ENCODE peak calls at places on chromosome 7, in five cellular contexts. W is adrenal gland, A is endodermal cell, O is uterus, R is transverse colon. F is an unnamed sample.

GRCh38 chr7:2134740-2135139 is 98.0 kb downstream of the MAD1L1 start:
- DNase-seq in W (no peak), A (no peak), O (no peak), R (no peak), F (no peak)

GRCh38 chr7:801940-802364 is 30.3 kb upstream of the SUN1 start:
- DNase-seq in W (peak), A (no peak), O (peak), R (peak), F (no peak)

GRCh38 chr7:130912910-130913720 is 179.1 kb upstream of the KLF14 start:
- DNase-seq in W (peak), A (no peak), O (peak), R (peak), F (peak)

GRCh38 chr7:120588411-120588810 is 269.5 kb downstream of the TSPAN12 start:
- DNase-seq in W (no peak), A (no peak), O (no peak), R (no peak), F (no peak)

GRCh38 chr7:111096997-111097396 is 6.1 kb downstream of the LRRN3 start:
- DNase-seq in W (no peak), A (peak), O (no peak), R (no peak), F (no peak)

GRCh38 chr7:112898432-112899290 is 108.5 kb upstream of the TMEM168 start:
- DNase-seq in W (peak), A (peak), O (no peak), R (peak), F (peak)

GRCh38 chr7:133484135-133484534 is 231.3 kb downstream of the EXOC4 start:
- DNase-seq in W (no peak), A (no peak), O (no peak), R (no peak), F (no peak)

GRCh38 chr7:47535704-47536628 is 45.9 kb downstream of the TNS3 start:
- DNase-seq in W (no peak), A (no peak), O (no peak), R (no peak), F (no peak)

GRCh38 chr7:44325181-44325671 is at the start of gene CAMK2B:
- DNase-seq in W (no peak), A (peak), O (no peak), R (no peak), F (no peak)

GRCh38 chr7:77434570-77434969 is 18.4 kb upstream of the GSAP start:
- DNase-seq in W (no peak), A (no peak), O (no peak), R (no peak), F (no peak)

GRCh38 chr7:80496586-80496985 is 15.3 kb downstream of the GNAT3 start:
- DNase-seq in W (no peak), A (no peak), O (no peak), R (no peak), F (no peak)

GRCh38 chr7:18520450-18521235 is 25.1 kb downstream of the HDAC9 start:
- DNase-seq in W (no peak), A (no peak), O (no peak), R (no peak), F (no peak)

GRCh38 chr7:41448104-41448503 is 254.8 kb downstream of the INHBA start:
- DNase-seq in W (no peak), A (no peak), O (no peak), R (no peak), F (no peak)

GRCh38 chr7:30465342-30466170 is 13.0 kb downstream of the NOD1 start:
- DNase-seq in W (no peak), A (no peak), O (peak), R (peak), F (no peak)

GRCh38 chr7:134480730-134481129 is 21.8 kb upstream of the AKR1B1 start:
- DNase-seq in W (peak), A (peak), O (no peak), R (no peak), F (no peak)

GRCh38 chr7:93030605-93031225 is 87.1 kb downstream of the SAMD9 start:
- DNase-seq in W (no peak), A (no peak), O (no peak), R (no peak), F (no peak)

GRCh38 chr7:135645296-135645904 is 16.9 kb upstream of the STMP1 start:
- DNase-seq in W (no peak), A (no peak), O (no peak), R (no peak), F (no peak)

GRCh38 chr7:150961510-150962284 is 16.4 kb downstream of the KCNH2 start:
- DNase-seq in W (no peak), A (no peak), O (peak), R (no peak), F (no peak)

GRCh38 chr7:152313879-152314604 is 121.8 kb downstream of the KMT2C start:
- DNase-seq in W (peak), A (no peak), O (peak), R (no peak), F (peak)

GRCh38 chr7:94374721-94375120 is 20.0 kb upstream of the COL1A2 start:
- DNase-seq in W (no peak), A (peak), O (no peak), R (no peak), F (no peak)

GRCh38 chr7:143375298-143376034 is 5.7 kb upstream of the ZYX start:
- DNase-seq in W (no peak), A (peak), O (no peak), R (no peak), F (no peak)

GRCh38 chr7:44445986-44446671 is 44.3 kb downstream of the NUDCD3 start:
- DNase-seq in W (no peak), A (no peak), O (no peak), R (no peak), F (no peak)

GRCh38 chr7:6614941-6615737 is at the start of gene ZNF853:
- DNase-seq in W (no peak), A (peak), O (no peak), R (no peak), F (no peak)

GRCh38 chr7:99525713-99526440 is 21.4 kb downstream of the ZKSCAN5 start:
- DNase-seq in W (no peak), A (peak), O (no peak), R (peak), F (no peak)
- H3K4me3 ChIP-seq in W (no peak), A (no peak), O (no peak), R (no peak), F (no peak)

GRCh38 chr7:3300221-3300650 is 816 bp upstream of the SDK1 start:
- DNase-seq in W (no peak), A (peak), O (no peak), R (no peak), F (no peak)

GRCh38 chr7:3301831-3302618 is 973 bp downstream of the SDK1 start:
- DNase-seq in W (no peak), A (peak), O (no peak), R (no peak), F (no peak)

GRCh38 chr7:3302681-3303320 is 1.7 kb downstream of the SDK1 start:
- DNase-seq in W (no peak), A (no peak), O (no peak), R (no peak), F (no peak)

GRCh38 chr7:3301472-3301778 is 373 bp downstream of the SDK1 start:
- DNase-seq in W (no peak), A (no peak), O (no peak), R (no peak), F (no peak)

DNA sequence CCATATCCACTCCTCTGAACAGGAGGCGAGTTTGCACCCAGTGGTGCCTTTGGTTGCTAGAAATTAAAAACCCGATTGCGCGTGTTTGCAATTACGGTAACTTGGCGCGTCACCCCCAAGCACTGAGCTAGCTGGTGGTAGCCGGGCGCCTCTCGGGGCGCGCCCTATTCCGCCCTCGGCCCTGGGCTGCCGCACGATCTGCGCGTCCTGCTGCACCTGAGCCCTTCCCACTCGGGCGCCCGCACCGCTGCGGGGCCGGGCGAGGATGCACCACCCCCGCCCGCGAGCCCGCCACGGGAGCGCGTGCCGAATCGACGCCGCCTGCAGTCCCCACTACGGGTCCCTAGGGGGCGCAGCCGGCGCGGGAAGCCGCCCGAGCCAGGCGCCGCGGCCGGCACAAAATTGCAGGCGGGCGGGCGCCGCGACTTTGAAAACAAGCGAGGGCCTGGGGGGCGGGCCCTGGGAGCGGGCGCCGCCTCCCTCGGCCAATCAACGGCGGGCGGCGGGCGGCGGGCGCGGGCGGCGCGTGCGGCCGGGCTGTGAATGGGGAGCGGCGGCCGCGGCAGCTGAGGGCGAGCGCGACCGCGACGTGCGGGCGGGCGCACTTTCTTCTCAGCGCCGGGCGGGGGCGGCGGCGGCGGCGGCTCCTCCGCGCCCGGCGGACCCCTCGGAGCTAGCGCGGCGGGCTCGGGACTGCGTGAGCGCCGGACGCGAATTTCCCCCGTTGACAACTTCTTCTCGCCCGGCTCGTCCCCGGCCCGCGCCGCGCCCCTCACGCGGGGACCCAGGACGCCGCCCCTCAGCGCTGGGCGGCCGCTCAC is at the start of gene SDK1:
- DNase-seq in W (peak), A (peak), O (peak), R (peak), F (peak)
- H3K4me3 ChIP-seq in W (peak), A (peak), O (peak), R (peak), F (no peak)

GRCh38 chr7:128891942-128892269 is 18.6 kb downstream of the KCP start:
- DNase-seq in W (no peak), A (no peak), O (no peak), R (no peak), F (no peak)
- H3K4me3 ChIP-seq in W (no peak), A (no peak), O (no peak), R (no peak), F (no peak)

GRCh38 chr7:137882806-137883205 is 36.0 kb upstream of the DGKI start:
- DNase-seq in W (no peak), A (no peak), O (no peak), R (no peak), F (no peak)

GRCh38 chr7:137881607-137882260 is 35.0 kb upstream of the DGKI start:
- DNase-seq in W (no peak), A (no peak), O (no peak), R (no peak), F (no peak)

GRCh38 chr7:137879357-137880158 is 32.8 kb upstream of the DGKI start:
- DNase-seq in W (no peak), A (peak), O (peak), R (no peak), F (no peak)

GRCh38 chr7:137880432-137880831 is 33.7 kb upstream of the DGKI start:
- DNase-seq in W (no peak), A (no peak), O (peak), R (no peak), F (peak)

DNA sequence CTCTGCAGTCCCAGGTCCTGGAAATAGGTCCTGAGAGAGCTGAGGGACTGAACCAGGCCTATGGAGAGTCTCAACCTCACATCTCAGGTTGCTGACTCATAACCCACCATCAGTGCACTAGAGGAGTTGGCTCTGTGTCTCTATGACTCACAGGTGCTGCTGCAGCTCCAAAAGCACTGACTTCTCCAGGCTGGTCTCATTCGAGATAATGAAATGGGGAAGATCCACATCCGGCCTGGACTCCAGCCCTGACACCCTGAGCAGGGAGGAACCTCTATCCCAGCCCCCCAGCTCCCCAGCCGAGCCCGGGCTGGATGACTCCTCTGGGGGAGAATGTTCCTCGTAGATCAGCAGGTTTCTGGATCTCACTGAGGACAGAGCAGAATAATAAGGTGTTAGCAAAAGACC is 35.5 kb upstream of the DGKI start:
- DNase-seq in W (peak), A (no peak), O (peak), R (no peak), F (peak)
- H3K4me3 ChIP-seq in W (no peak), A (no peak), O (no peak), R (no peak), F (no peak)

DNA sequence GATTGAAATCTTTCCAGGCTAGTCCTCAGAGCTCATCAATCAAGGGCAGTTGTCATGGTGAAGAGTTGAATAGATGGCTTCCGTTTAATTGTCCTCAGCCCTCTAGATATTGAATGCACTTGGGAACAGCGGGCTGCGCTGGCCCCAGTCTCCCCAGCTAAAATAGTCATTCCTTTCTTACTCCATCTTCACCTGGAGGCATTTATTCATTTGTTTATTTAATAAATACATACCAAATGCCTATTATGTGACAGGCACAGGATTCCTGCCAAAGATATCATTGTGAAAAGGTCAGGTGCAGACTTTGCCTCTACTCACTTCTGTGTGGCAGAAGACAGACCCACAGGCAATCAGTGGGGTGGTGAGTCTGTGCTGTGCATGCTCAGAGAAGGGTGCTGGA is 1081.7 kb downstream of the TYW1 start:
- DNase-seq in W (no peak), A (no peak), O (no peak), R (no peak), F (no peak)
- H3K4me3 ChIP-seq in W (no peak), A (no peak), O (no peak), R (no peak), F (no peak)

DNA sequence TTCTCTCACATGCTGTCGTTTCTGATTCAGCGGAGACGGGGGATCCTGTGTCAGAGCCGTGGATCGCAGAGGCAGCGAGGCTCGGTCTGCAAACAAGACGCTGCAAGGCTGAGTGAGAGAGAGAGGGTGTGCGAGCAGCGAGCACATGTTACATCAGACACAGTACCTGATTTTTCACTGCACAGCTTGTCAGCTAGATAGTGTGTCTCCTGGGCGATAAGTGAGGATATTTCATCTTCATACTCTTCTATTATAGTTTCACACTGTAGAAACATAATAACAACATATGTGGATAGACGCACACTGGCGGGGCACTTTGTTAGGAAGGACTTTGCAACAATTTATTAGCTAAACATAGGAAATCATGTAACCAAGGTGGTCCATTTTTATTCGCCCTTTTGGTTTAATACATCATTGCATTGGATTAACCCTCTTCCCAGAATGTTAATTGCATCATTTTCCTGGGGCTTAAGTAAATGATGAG is 39.5 kb downstream of the CNPY1 start:
- DNase-seq in W (no peak), A (peak), O (no peak), R (no peak), F (no peak)
- H3K4me3 ChIP-seq in W (no peak), A (no peak), O (no peak), R (no peak), F (no peak)

F was measured in AG09309.